ENCODE peak calls at places on chromosomes 12 and 14, in five cellular contexts. One of them, this sample, is unnamed.

GRCh38 chr14:62743569-62743968 is 301.7 kb downstream of the KCNH5 start:
- DNase-seq in endothelial cell: no peak
- DNase-seq in naive B cell: no peak
- DNase-seq in activated CD4-positive, alpha-beta memory T cell treated with anti-CD3 and anti-CD28 coated beads, Interleukin-2, amount 10 ng/mL, durations not matched to agents 7 days and 5 days: no peak
- DNase-seq in HEK293T: peak; percentile 38
- DNase-seq in this sample: no peak

GRCh38 chr14:96117101-96117897 is 78.1 kb downstream of the C14orf132 start:
- DNase-seq in endothelial cell: no peak
- DNase-seq in activated CD4-positive, alpha-beta memory T cell treated with anti-CD3 and anti-CD28 coated beads, Interleukin-2, amount 10 ng/mL, durations not matched to agents 7 days and 5 days: no peak
- DNase-seq in HEK293T: no peak
- DNase-seq in naive B cell: no peak
- DNase-seq in this sample: no peak

GRCh38 chr14:67241416-67242362 is at the start of gene PALS1:
- DNase-seq in activated CD4-positive, alpha-beta memory T cell treated with anti-CD3 and anti-CD28 coated beads, Interleukin-2, amount 10 ng/mL, durations not matched to agents 7 days and 5 days: no peak
- DNase-seq in HEK293T: peak; percentile 58
- DNase-seq in endothelial cell: peak; percentile 83
- DNase-seq in naive B cell: peak; percentile 63
- DNase-seq in this sample: peak; percentile 53

GRCh38 chr12:119446459-119446858 is 111.9 kb downstream of the CCDC60 start:
- DNase-seq in naive B cell: no peak
- DNase-seq in activated CD4-positive, alpha-beta memory T cell treated with anti-CD3 and anti-CD28 coated beads, Interleukin-2, amount 10 ng/mL, durations not matched to agents 7 days and 5 days: no peak
- DNase-seq in endothelial cell: no peak
- DNase-seq in HEK293T: no peak
- DNase-seq in this sample: no peak

GRCh38 chr14:75614179-75614578 is 35.8 kb downstream of the FLVCR2 start:
- DNase-seq in endothelial cell: no peak
- DNase-seq in naive B cell: no peak
- DNase-seq in HEK293T: no peak
- DNase-seq in activated CD4-positive, alpha-beta memory T cell treated with anti-CD3 and anti-CD28 coated beads, Interleukin-2, amount 10 ng/mL, durations not matched to agents 7 days and 5 days: no peak
- DNase-seq in this sample: no peak

GRCh38 chr12:131061041-131061806 is 107.5 kb downstream of the ADGRD1 start:
- DNase-seq in activated CD4-positive, alpha-beta memory T cell treated with anti-CD3 and anti-CD28 coated beads, Interleukin-2, amount 10 ng/mL, durations not matched to agents 7 days and 5 days: no peak
- DNase-seq in HEK293T: no peak
- DNase-seq in endothelial cell: no peak
- DNase-seq in naive B cell: no peak
- DNase-seq in this sample: no peak

GRCh38 chr14:75806247-75806876 is 145.3 kb downstream of the TTLL5 start:
- DNase-seq in endothelial cell: no peak
- DNase-seq in activated CD4-positive, alpha-beta memory T cell treated with anti-CD3 and anti-CD28 coated beads, Interleukin-2, amount 10 ng/mL, durations not matched to agents 7 days and 5 days: no peak
- DNase-seq in HEK293T: no peak
- DNase-seq in naive B cell: no peak
- DNase-seq in this sample: no peak

GRCh38 chr14:29521526-29522137 is 406.0 kb downstream of the PRKD1 start:
- DNase-seq in naive B cell: no peak
- DNase-seq in HEK293T: peak; percentile 21
- DNase-seq in activated CD4-positive, alpha-beta memory T cell treated with anti-CD3 and anti-CD28 coated beads, Interleukin-2, amount 10 ng/mL, durations not matched to agents 7 days and 5 days: no peak
- DNase-seq in endothelial cell: peak; percentile 22
- DNase-seq in this sample: no peak

GRCh38 chr14:64388533-64389243 is 535 bp downstream of the MTHFD1 start:
- DNase-seq in HEK293T: no peak
- DNase-seq in endothelial cell: peak; percentile 28
- DNase-seq in activated CD4-positive, alpha-beta memory T cell treated with anti-CD3 and anti-CD28 coated beads, Interleukin-2, amount 10 ng/mL, durations not matched to agents 7 days and 5 days: no peak
- DNase-seq in naive B cell: no peak
- DNase-seq in this sample: no peak

GRCh38 chr12:45762185-45763110 is 32.9 kb downstream of the ARID2 start:
- DNase-seq in HEK293T: peak; percentile 30
- DNase-seq in endothelial cell: peak; percentile 18
- DNase-seq in naive B cell: no peak
- DNase-seq in activated CD4-positive, alpha-beta memory T cell treated with anti-CD3 and anti-CD28 coated beads, Interleukin-2, amount 10 ng/mL, durations not matched to agents 7 days and 5 days: no peak
- DNase-seq in this sample: peak; percentile 19

GRCh38 chr14:70714055-70714550 is 72.4 kb downstream of the TTC9 start:
- DNase-seq in naive B cell: peak; percentile 54
- DNase-seq in HEK293T: peak; percentile 54
- DNase-seq in endothelial cell: peak; percentile 53
- DNase-seq in activated CD4-positive, alpha-beta memory T cell treated with anti-CD3 and anti-CD28 coated beads, Interleukin-2, amount 10 ng/mL, durations not matched to agents 7 days and 5 days: peak; percentile 36
- DNase-seq in this sample: peak; percentile 54

This sample was measured in HCT116.